ENCODE peak calls at places on chromosomes 6 and 20, in eight cellular contexts. U, O, B, L, E, Y, D and Q are unnamed samples.

GRCh38 chr6:123458218-123458617 is 178.5 kb downstream of the TRDN start:
- DNase-seq in U (no peak), O (no peak), B (no peak), L (no peak), E (no peak), Y (no peak), D (no peak), Q (no peak)

GRCh38 chr6:169847141-169847674 is 95.8 kb downstream of the ERMARD start:
- DNase-seq in U (no peak), O (no peak), B (no peak), L (no peak), E (no peak), Y (no peak), D (no peak), Q (no peak)

GRCh38 chr6:31525932-31526591 is 2.7 kb upstream of the MCCD1 start:
- DNase-seq in U (no peak), O (no peak), B (no peak), L (no peak), E (no peak), Y (no peak), D (no peak), Q (no peak)

GRCh38 chr6:103707596-103708325 is 1152.0 kb downstream of the HACE1 start:
- DNase-seq in U (no peak), O (no peak), B (no peak), L (no peak), E (no peak), Y (no peak), D (no peak), Q (no peak)

GRCh38 chr6:51429042-51429712 is 610.5 kb downstream of the TFAP2B start:
- DNase-seq in U (no peak), O (no peak), B (no peak), L (no peak), E (no peak), Y (no peak), D (no peak), Q (no peak)

GRCh38 chr6:1222426-1223311 is 89.2 kb upstream of the FOXQ1 start:
- DNase-seq in U (no peak), O (no peak), B (no peak), L (no peak), E (no peak), Y (no peak), D (no peak), Q (no peak)

GRCh38 chr6:142376115-142376514 is 74.3 kb downstream of the ADGRG6 start:
- DNase-seq in U (no peak), O (no peak), B (no peak), L (no peak), E (no peak), Y (no peak), D (no peak), Q (no peak)

GRCh38 chr6:157092736-157093135 is 230.6 kb downstream of the TMEM242 start:
- DNase-seq in U (no peak), O (no peak), B (no peak), L (no peak), E (no peak), Y (no peak), D (no peak), Q (no peak)

GRCh38 chr6:135088232-135088760 is 33.7 kb upstream of the HBS1L start:
- DNase-seq in U (no peak), O (no peak), B (no peak), L (no peak), E (no peak), Y (no peak), D (no peak), Q (no peak)

GRCh38 chr6:56668158-56668557 is 25.5 kb upstream of the DST start:
- DNase-seq in U (no peak), O (no peak), B (no peak), L (no peak), E (no peak), Y (no peak), D (no peak), Q (no peak)

GRCh38 chr20:44282148-44282547 is 28.9 kb downstream of the FITM2 start:
- DNase-seq in U (no peak), O (no peak), B (peak), L (no peak), E (no peak), Y (no peak), D (no peak), Q (no peak)

GRCh38 chr20:20407891-20408805 is 40.2 kb downstream of the INSM1 start:
- DNase-seq in U (no peak), O (no peak), B (no peak), L (no peak), E (no peak), Y (no peak), D (no peak), Q (no peak)

GRCh38 chr20:23200413-23200812 is 114.3 kb upstream of the CD93 start:
- DNase-seq in U (no peak), O (no peak), B (no peak), L (peak), E (no peak), Y (no peak), D (no peak), Q (no peak)

GRCh38 chr6:42915737-42916136 is at the start of gene PTCRA:
- DNase-seq in U (no peak), O (no peak), B (no peak), L (peak), E (no peak), Y (no peak), D (no peak), Q (no peak)
- TF ChIP-seq CTCF in U (no peak), O (no peak), B (no peak), L (no peak), E (no peak), Y (no peak), D (no peak), Q (no peak)

GRCh38 chr20:25195962-25196700 is 619 bp downstream of the ENTPD6 start:
- DNase-seq in U (peak), O (no peak), B (peak), L (no peak), E (no peak), Y (peak), D (peak), Q (no peak)

GRCh38 chr20:25196701-25197120 is 1.2 kb downstream of the ENTPD6 start:
- DNase-seq in U (peak), O (no peak), B (no peak), L (no peak), E (no peak), Y (no peak), D (no peak), Q (no peak)

GRCh38 chr20:25194333-25194972 is 1.1 kb upstream of the ENTPD6 start:
- DNase-seq in U (no peak), O (no peak), B (no peak), L (no peak), E (peak), Y (no peak), D (no peak), Q (no peak)

GRCh38 chr20:25197173-25197869 is 1.8 kb downstream of the ENTPD6 start:
- DNase-seq in U (no peak), O (no peak), B (no peak), L (no peak), E (no peak), Y (no peak), D (no peak), Q (no peak)

DNA sequence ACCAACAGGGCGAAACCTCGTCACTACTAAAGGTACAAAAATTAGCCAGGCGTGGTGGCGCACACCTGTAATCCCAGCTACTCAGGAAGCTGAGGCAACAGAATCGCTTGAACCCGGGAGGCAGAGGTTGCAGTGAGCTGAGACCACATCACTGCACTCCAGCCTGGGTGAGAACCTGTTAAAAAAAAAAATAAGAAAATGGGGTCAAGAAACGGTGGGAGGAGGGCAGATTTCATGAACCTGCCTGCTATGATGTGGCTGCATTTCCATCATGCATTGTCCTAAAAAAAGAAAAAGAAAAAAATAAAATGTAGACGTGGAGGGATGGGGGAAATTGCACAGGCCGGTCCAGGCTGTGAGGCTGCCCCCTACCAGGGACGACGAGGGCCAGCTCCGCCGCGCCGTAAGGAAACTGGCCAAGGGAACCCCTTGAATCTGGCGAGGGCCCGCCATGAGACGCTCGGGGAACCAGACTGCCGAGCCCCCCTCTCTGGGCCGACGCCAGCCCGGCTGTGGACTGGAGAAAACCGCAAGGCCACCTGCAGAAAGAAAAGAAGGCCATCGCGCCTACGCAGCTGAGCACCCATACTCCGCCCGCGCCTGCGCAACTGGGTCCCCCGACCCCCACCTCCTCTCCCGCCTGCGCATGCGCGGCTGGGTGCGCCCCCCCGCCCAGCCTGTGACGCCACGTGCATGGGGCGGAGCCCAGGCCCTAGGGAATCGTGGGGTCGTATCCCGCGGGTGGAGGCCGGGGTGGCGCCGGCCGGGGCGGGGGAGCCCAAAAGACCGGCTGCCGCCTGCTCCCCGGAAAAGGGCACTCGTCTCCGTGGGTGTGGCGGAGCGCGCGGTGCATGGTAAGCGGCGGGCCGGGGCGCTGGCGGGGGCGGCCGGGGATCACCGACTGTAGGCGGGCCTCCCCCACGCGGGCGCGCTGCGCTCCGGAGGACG is at the start of gene ENTPD6:
- DNase-seq in U (peak), O (peak), B (peak), L (peak), E (peak), Y (peak), D (peak), Q (peak)
- TF ChIP-seq CTCF in U (no peak), O (peak), B (no peak), L (no peak), E (no peak), Y (no peak), D (no peak), Q (no peak)

GRCh38 chr20:41848180-41848579 is 230.0 kb upstream of the CHD6 start:
- DNase-seq in U (no peak), O (no peak), B (no peak), L (no peak), E (no peak), Y (no peak), D (no peak), Q (no peak)
- TF ChIP-seq CTCF in U (peak), O (no peak), B (no peak), L (peak), E (no peak), Y (no peak), D (no peak), Q (no peak)

GRCh38 chr20:1804129-1804503 is 91.1 kb upstream of the SIRPA start:
- DNase-seq in U (no peak), O (no peak), B (no peak), L (no peak), E (no peak), Y (no peak), D (no peak), Q (no peak)

GRCh38 chr20:1803216-1804128 is 91.7 kb upstream of the SIRPA start:
- DNase-seq in U (peak), O (peak), B (peak), L (peak), E (no peak), Y (no peak), D (peak), Q (peak)

GRCh38 chr20:1800777-1801176 is 94.4 kb upstream of the SIRPA start:
- DNase-seq in U (no peak), O (no peak), B (no peak), L (no peak), E (no peak), Y (no peak), D (no peak), Q (no peak)

GRCh38 chr20:1801551-1801950 is 93.7 kb upstream of the SIRPA start:
- DNase-seq in U (no peak), O (no peak), B (no peak), L (no peak), E (no peak), Y (no peak), D (no peak), Q (no peak)

GRCh38 chr20:1802385-1803215 is 92.6 kb upstream of the SIRPA start:
- DNase-seq in U (peak), O (peak), B (peak), L (peak), E (no peak), Y (peak), D (peak), Q (peak)
- TF ChIP-seq CTCF in U (peak), O (peak), B (peak), L (peak), E (no peak), Y (peak), D (peak), Q (peak)